ENCODE peak calls at places on chromosomes 5 and 9, in eight cellular contexts. D is HL-60, S is Right ventricle myocardium superior, M is endothelial cell, H is head of caudate nucleus, L is NCI-H187 treated with DMSO at 0.1 percent for 48 hours, B is uterus, R is heart left ventricle. F is an unnamed sample.
A peak's percentile ranks its signal among the peaks of the same experiment; 100 is the strongest.

GRCh38 chr9:133845659-133845947 is 107.5 kb upstream of the SARDH start:
- DNase-seq in D (no peak), S (no peak), M (no peak), H (no peak), L (no peak), B (no peak), R (no peak), F (no peak)

GRCh38 chr5:151319334-151319733 is 15.8 kb upstream of the SLC36A3 start:
- DNase-seq in D (no peak), S (peak; percentile 57), M (peak; percentile 6), H (no peak), L (peak; percentile 5), B (peak; percentile 17), R (peak; percentile 35), F (no peak)

GRCh38 chr9:107750741-107751521 is 261.4 kb upstream of the KLF4 start:
- DNase-seq in D (peak; percentile 72), S (peak; percentile 91), M (no peak), H (peak; percentile 52), L (no peak), B (peak; percentile 95), R (peak; percentile 83), F (peak; percentile 90)

GRCh38 chr5:74625742-74626241 is 14.7 kb downstream of the ENC1 start:
- DNase-seq in D (no peak), S (no peak), M (peak; percentile 14), H (no peak), L (no peak), B (no peak), R (no peak), F (no peak)

GRCh38 chr5:164002214-164002613 is 496.8 kb downstream of the MAT2B start:
- DNase-seq in D (no peak), S (no peak), M (no peak), H (no peak), L (no peak), B (no peak), R (no peak), F (no peak)

GRCh38 chr5:81601912-81602311 is 149.0 kb downstream of the SSBP2 start:
- DNase-seq in D (no peak), S (no peak), M (no peak), H (no peak), L (no peak), B (no peak), R (no peak), F (no peak)

GRCh38 chr5:82467006-82467561 is 188.9 kb upstream of the RPS23 start:
- DNase-seq in D (no peak), S (peak; percentile 53), M (no peak), H (no peak), L (no peak), B (peak; percentile 28), R (no peak), F (no peak)

GRCh38 chr5:56142620-56143431 is 90.3 kb downstream of the ANKRD55 start:
- DNase-seq in D (no peak), S (no peak), M (no peak), H (no peak), L (no peak), B (no peak), R (no peak), F (no peak)

GRCh38 chr5:140391312-140391711 is 10.3 kb upstream of the ANKHD1 start:
- DNase-seq in D (peak; percentile 43), S (peak; percentile 10), M (no peak), H (no peak), L (no peak), B (no peak), R (no peak), F (no peak)

GRCh38 chr5:173235499-173236394 is 741 bp upstream of the NKX2-5 start:
- DNase-seq in D (no peak), S (no peak), M (no peak), H (no peak), L (no peak), B (no peak), R (no peak), F (no peak)

GRCh38 chr9:93136011-93136440 is 2.0 kb upstream of the NINJ1 start:
- DNase-seq in D (no peak), S (no peak), M (no peak), H (peak; percentile 11), L (no peak), B (no peak), R (no peak), F (peak; percentile 66)

GRCh38 chr9:35708146-35708545 is 18.4 kb upstream of the TPM2 start:
- DNase-seq in D (no peak), S (no peak), M (no peak), H (no peak), L (no peak), B (no peak), R (no peak), F (no peak)

GRCh38 chr5:54985301-54986268 is at the start of gene ESM1:
- DNase-seq in D (no peak), S (no peak), M (no peak), H (no peak), L (no peak), B (no peak), R (no peak), F (no peak)

GRCh38 chr9:125241863-125242739 is 958 bp upstream of the HSPA5 start:
- DNase-seq in D (no peak), S (peak; percentile 53), M (no peak), H (peak; percentile 37), L (no peak), B (peak; percentile 39), R (peak; percentile 31), F (peak; percentile 65)

GRCh38 chr9:123438821-123439220 is 82.8 kb downstream of the CRB2 start:
- DNase-seq in D (no peak), S (no peak), M (peak; percentile 38), H (no peak), L (no peak), B (no peak), R (no peak), F (no peak)

GRCh38 chr9:127915801-127916664 is 808 bp downstream of the ST6GALNAC4 start:
- DNase-seq in D (no peak), S (no peak), M (no peak), H (no peak), L (no peak), B (peak; percentile 28), R (no peak), F (peak; percentile 63)

GRCh38 chr9:81999806-82000205 is 11.2 kb downstream of the SPATA31D1 start:
- DNase-seq in D (no peak), S (no peak), M (no peak), H (no peak), L (no peak), B (no peak), R (no peak), F (no peak)

F was measured in Right ventricle myocardium inferior.